ENCODE peak calls at places on chromosomes 12 and 14, in four cellular contexts. Q is activated T-cell treated with anti-CD3 and anti-CD28 coated beads for 48 hours, B is T47D, L is germinal center. G is an unnamed sample.

GRCh38 chr12:26264215-26264838 is 69.0 kb downstream of the SSPN start:
- DNase-seq in Q (no peak), B (no peak), L (no peak), G (no peak)

GRCh38 chr12:121765573-121765972 is 27.9 kb downstream of the RHOF start:
- DNase-seq in Q (no peak), B (no peak), L (no peak), G (no peak)

GRCh38 chr14:50031534-50032313 is 84.6 kb downstream of the VCPKMT start:
- DNase-seq in Q (no peak), B (peak; percentile 59), L (no peak), G (no peak)

GRCh38 chr12:6345319-6346071 is 3.6 kb upstream of the TNFRSF1A start:
- DNase-seq in Q (no peak), B (no peak), L (no peak), G (no peak)

GRCh38 chr12:101697930-101698781 is 716 bp downstream of the CHPT1 start:
- DNase-seq in Q (peak; percentile 6), B (peak; percentile 62), L (peak; percentile 7), G (peak; percentile 55)

GRCh38 chr14:71388336-71388735 is 481.1 kb downstream of the PCNX1 start:
- DNase-seq in Q (no peak), B (peak; percentile 61), L (no peak), G (no peak)

GRCh38 chr14:101250336-101250947 is 310.9 kb upstream of the DIO3 start:
- DNase-seq in Q (no peak), B (no peak), L (no peak), G (no peak)

GRCh38 chr12:104578453-104578852 is 121.7 kb downstream of the CHST11 start:
- DNase-seq in Q (peak; percentile 43), B (no peak), L (no peak), G (no peak)

GRCh38 chr14:98137626-98138025 is 1134.4 kb downstream of the BCL11B start:
- DNase-seq in Q (no peak), B (no peak), L (no peak), G (no peak)

GRCh38 chr12:47094804-47095203 is 15.0 kb upstream of the AMIGO2 start:
- DNase-seq in Q (no peak), B (no peak), L (no peak), G (no peak)

GRCh38 chr12:42744539-42745156 is 155.1 kb upstream of the PRICKLE1 start:
- DNase-seq in Q (no peak), B (peak; percentile 82), L (no peak), G (peak; percentile 64)

GRCh38 chr14:50045039-50045711 is 71.2 kb downstream of the VCPKMT start:
- DNase-seq in Q (peak; percentile 67), B (no peak), L (peak; percentile 64), G (peak; percentile 65)

GRCh38 chr12:55019784-55020183 is at the start of gene NEUROD4:
- DNase-seq in Q (peak; percentile 8), B (peak; percentile 95), L (no peak), G (peak; percentile 16)

GRCh38 chr12:50505945-50506344 is 1.2 kb downstream of the DIP2B start:
- DNase-seq in Q (no peak), B (no peak), L (peak; percentile 32), G (peak; percentile 40)